ENCODE peak calls at places on chromosome 10, in five cellular contexts. Z, G, X, T and I are unnamed samples.
A peak's percentile ranks its signal among the peaks of the same experiment; 100 is the strongest.

GRCh38 chr10:75211007-75211735 is 575 bp downstream of the VDAC2 start:
- DNase-seq in T (peak; percentile 57), Z (peak; percentile 68), X (no peak), G (no peak), I (no peak)

GRCh38 chr10:93821051-93821772 is 63.5 kb downstream of the LGI1 start:
- DNase-seq in G (no peak), X (no peak), Z (peak; percentile 61), T (peak; percentile 58), I (no peak)

GRCh38 chr10:69048103-69048502 is 39.8 kb upstream of the SRGN start:
- DNase-seq in Z (no peak), G (peak; percentile 68), X (no peak), T (peak; percentile 76), I (peak; percentile 87)

GRCh38 chr10:116247701-116248100 is 25.3 kb downstream of the GFRA1 start:
- DNase-seq in X (no peak), Z (no peak), T (peak; percentile 4), G (no peak), I (no peak)

GRCh38 chr10:121069061-121069850 is 218.1 kb downstream of the WDR11 start:
- DNase-seq in G (no peak), Z (peak; percentile 21), T (no peak), X (no peak), I (peak; percentile 70)

GRCh38 chr10:122648599-122649428 is 50.8 kb downstream of the C10orf120 start:
- DNase-seq in X (peak; percentile 54), Z (peak; percentile 51), G (peak; percentile 48), T (peak; percentile 31), I (peak; percentile 75)

GRCh38 chr10:51186358-51186757 is 112.1 kb downstream of the PRKG1 start:
- DNase-seq in X (no peak), G (no peak), T (no peak), Z (no peak), I (no peak)

GRCh38 chr10:114806572-114807391 is 14.8 kb upstream of the FHIP2A start:
- DNase-seq in T (no peak), G (no peak), Z (no peak), X (no peak), I (no peak)

GRCh38 chr10:122990278-122990677 is 10.1 kb downstream of the PSTK start:
- DNase-seq in X (no peak), G (no peak), T (no peak), Z (no peak), I (no peak)

GRCh38 chr10:90352288-90352687 is 505.6 kb downstream of the HTR7 start:
- DNase-seq in G (no peak), T (peak; percentile 1), X (no peak), Z (no peak), I (no peak)

GRCh38 chr10:27716521-27716920 is 29.1 kb downstream of the MKX start:
- DNase-seq in Z (no peak), G (no peak), X (no peak), T (peak; percentile 37), I (no peak)

GRCh38 chr10:6204341-6205191 is 1.8 kb downstream of the PFKFB3 start:
- DNase-seq in Z (peak; percentile 62), T (peak; percentile 84), G (peak; percentile 69), X (peak; percentile 69), I (no peak)

GRCh38 chr10:46530249-46531186 is 25.9 kb downstream of the GPRIN2 start:
- DNase-seq in T (peak; percentile 87), Z (peak; percentile 94), G (peak; percentile 19), X (no peak), I (no peak)

GRCh38 chr10:79146611-79147130 is 77.9 kb downstream of the ZMIZ1 start:
- DNase-seq in Z (no peak), G (peak; percentile 87), X (peak; percentile 61), T (peak; percentile 37), I (peak; percentile 78)

GRCh38 chr10:22992075-22992474 is 64.2 kb downstream of the ARMC3 start:
- DNase-seq in T (no peak), G (no peak), X (no peak), Z (no peak), I (no peak)

DNA sequence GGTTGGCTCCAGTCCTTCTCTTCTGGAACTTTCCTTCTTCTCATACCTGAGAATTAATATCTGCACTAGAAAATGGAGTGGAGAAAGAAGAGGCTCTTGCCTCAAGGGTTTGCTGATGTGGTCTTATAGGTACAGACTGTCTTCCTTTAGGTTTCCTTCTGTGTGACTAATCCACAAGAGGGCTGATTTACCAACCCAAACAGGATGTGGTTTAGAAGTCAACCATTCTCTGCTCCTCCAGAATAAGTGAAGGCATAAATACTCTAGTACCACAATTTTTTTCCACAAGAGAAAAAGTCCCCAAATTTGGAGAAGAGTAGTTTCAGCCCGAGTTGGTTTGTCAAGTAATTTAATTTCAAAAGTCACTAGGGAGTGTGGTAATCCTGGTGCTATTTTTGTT is 85.8 kb downstream of the NRP1 start:
- DNase-seq in T (peak; percentile 95), G (no peak), Z (no peak), X (no peak), I (no peak)
- H3K4me3 ChIP-seq in T (no peak overlapping the region), G (no peak overlapping the region), Z (no peak overlapping the region), X (no peak overlapping the region), I (no peak overlapping the region)

DNA sequence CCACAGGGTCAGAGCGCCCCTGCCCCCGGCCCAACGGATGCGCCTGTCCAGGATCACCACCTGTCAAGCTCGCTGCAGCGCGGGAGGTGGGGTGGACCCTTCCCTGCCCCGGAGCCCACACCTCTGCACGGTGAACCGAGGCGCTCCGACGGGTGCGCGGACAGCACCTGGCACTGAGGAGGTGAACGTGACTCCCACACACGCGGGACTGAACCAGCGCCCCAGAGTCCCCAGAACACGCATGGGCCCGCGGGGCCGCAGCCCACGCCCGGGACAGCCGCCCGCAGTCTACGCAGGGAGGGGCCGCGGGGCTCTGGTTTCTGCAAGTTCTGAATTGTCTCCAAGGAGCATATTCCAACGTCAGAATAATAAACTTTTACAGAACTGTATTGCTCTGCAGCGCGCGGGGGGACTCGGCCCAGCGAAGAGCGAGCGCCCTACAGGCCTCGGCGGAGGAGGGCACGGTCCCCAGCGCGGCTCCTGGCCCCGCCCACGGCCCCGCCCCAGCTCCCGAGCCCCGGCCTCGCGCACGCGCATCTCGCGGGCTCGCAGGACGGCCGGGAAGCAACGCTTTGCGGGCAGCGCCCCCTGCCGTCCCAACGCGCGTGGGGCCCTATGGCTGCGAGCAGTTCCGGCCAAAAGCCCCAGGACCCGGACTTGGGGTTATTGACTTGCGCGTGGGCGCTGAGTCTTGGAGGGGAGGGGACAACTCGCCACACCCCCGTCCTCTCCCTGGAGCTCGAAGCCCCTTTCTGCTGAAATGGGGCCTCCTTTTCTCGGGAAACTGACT is 29.7 kb downstream of the OAT start:
- DNase-seq in T (peak; percentile 71), Z (peak; percentile 78), X (peak; percentile 84), G (peak; percentile 92), I (peak; percentile 97)
- TF ChIP-seq POLR2A in T (no peak), Z (peak; percentile 28), X (peak; percentile 7), G (no peak), I (no peak)

DNA sequence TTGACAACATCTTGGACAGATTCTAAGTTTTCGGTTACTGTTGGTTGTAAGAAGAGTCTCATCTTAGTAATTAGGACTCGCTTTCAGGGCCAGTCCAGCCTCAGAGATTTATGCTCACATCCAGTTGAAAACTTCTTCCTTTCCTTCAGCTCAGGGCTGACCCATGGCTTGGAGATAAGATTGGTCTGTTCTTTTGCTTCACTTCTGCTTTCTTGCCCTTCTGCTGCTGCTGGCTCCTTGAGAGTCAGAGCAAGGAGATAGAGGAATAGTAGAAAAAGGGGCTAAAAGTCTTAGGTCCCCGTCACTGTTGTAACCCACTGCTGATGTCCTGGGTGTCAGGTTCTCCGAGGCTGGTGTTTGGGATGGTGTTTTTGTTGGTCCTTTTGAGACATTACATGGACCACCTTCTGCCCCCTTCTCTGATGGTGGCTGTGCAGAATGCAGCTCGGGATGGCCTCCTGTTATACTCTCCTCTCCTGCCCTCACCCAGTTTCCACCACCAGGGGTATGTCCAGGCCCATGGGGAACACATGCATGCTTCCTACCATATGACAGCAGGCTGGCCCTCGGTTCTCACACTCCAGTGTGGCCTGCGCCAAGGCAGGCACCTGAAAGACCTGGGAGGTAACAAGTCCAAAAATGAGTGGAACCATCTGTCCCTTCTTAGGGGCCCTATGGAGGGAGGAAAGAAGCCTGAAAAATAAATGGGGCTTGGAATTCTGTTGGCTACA is 67.8 kb upstream of the PCBD1 start:
- DNase-seq in Z (peak; percentile 19), X (no peak), T (no peak), G (no peak), I (no peak)
- TF ChIP-seq CTCF in Z (no peak), X (no peak), T (no peak), G (no peak), I (no peak)

DNA sequence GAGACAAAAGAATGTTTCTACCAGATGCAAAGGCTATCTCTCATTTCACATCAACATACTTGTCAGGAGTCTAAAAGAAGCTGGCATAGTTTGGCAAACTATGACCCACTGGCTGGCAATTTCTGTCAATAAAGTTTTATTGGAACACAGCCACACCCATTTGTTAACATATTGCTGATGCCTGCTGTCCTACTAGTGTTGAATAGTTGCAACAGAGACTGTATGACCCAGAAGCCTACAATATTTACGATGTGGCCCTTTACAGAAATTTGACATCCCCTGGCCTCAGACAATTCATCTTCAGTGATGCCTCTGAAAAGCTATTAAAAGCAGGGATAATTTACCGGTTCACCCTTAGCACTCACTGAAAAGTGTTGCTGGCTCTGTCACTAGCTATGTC is 155.2 kb downstream of the ARID5B start:
- DNase-seq in G (no peak), X (no peak), T (no peak), Z (no peak), I (no peak)
- H3K4me3 ChIP-seq in G (peak overlapping the region; percentile 22), X (no peak overlapping the region), T (peak overlapping the region; percentile 13), Z (no peak overlapping the region), I (no peak overlapping the region)

DNA sequence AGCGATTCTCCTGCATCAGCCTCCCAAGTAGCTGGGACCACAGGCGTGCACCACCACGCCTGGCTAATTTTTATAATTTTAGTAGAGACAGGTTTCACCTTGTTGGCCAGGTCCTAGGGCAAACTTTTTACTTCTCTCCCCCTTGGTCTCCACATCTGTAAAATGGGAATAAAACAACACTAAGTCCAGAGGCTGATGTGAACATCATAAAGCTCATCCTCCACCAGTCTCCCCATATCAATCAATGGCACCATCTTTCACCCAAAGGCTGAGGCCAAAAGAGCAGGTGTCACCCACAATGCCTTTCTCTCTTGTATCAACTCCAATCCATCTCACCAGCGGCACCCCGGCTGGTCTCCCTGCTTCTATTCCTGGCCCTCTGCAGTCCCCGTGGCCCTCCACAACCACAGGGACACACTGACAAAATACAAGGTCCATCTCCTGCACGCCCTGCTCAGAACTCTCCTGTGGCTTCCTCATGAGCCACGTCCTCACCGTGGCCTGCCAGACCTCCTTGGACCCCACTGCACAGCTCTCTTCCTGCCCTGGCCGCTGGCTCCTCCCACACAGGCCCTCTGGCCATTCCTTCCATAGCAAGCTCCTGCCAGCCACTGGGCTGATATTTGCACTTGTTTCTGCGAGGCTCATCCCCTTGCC is 179.0 kb downstream of the FAM107B start:
- DNase-seq in T (no peak), X (no peak), Z (no peak), G (no peak), I (no peak)
- TF ChIP-seq POLR2A in T (peak; percentile 15), X (no peak), Z (no peak), G (no peak), I (no peak)

GRCh38 chr10:100872034-100872791 is 40.5 kb upstream of the SLF2 start:
- DNase-seq in Z (peak; percentile 63), T (peak; percentile 77), X (no peak), G (no peak), I (no peak)
- TF ChIP-seq CTCF in Z (peak; percentile 75), T (peak; percentile 63), X (peak; percentile 44), G (peak; percentile 25), I (no peak)